ENCODE peak calls at places on chromosomes 3 and 15, in seven cellular contexts. One of them, this sample, is unnamed.

GRCh38 chr3:58237940-58238681 is 519 bp downstream of the ABHD6 start:
- DNase-seq in uterus: peak; percentile 63
- DNase-seq in A549: peak; percentile 46
- DNase-seq in psoas muscle: peak; percentile 80
- DNase-seq in IMR-90: peak; percentile 21
- DNase-seq in astrocyte of the cerebellum: no peak
- DNase-seq in HepG2: peak; percentile 48
- DNase-seq in this sample: peak; percentile 18

GRCh38 chr3:29898609-29899008 is 617.7 kb downstream of the RBMS3 start:
- DNase-seq in uterus: no peak
- DNase-seq in A549: no peak
- DNase-seq in psoas muscle: no peak
- DNase-seq in IMR-90: no peak
- DNase-seq in astrocyte of the cerebellum: no peak
- DNase-seq in HepG2: no peak
- DNase-seq in this sample: no peak

GRCh38 chr15:50128266-50128665 is 9.2 kb upstream of the ATP8B4 start:
- DNase-seq in uterus: no peak
- DNase-seq in A549: no peak
- DNase-seq in psoas muscle: peak; percentile 59
- DNase-seq in IMR-90: no peak
- DNase-seq in astrocyte of the cerebellum: no peak
- DNase-seq in HepG2: no peak
- DNase-seq in this sample: no peak

GRCh38 chr15:63188247-63188936 is 1.0 kb upstream of the RAB8B start:
- DNase-seq in uterus: peak; percentile 18
- DNase-seq in A549: no peak
- DNase-seq in psoas muscle: no peak
- DNase-seq in IMR-90: no peak
- DNase-seq in astrocyte of the cerebellum: no peak
- DNase-seq in HepG2: no peak
- DNase-seq in this sample: no peak

GRCh38 chr15:80856809-80857377 is 77.7 kb downstream of the CEMIP start:
- DNase-seq in uterus: peak; percentile 38
- DNase-seq in A549: peak; percentile 51
- DNase-seq in psoas muscle: no peak
- DNase-seq in IMR-90: no peak
- DNase-seq in astrocyte of the cerebellum: peak; percentile 57
- DNase-seq in HepG2: peak; percentile 97
- DNase-seq in this sample: no peak

GRCh38 chr15:50116477-50116876 is 2.6 kb downstream of the ATP8B4 start:
- DNase-seq in uterus: no peak
- DNase-seq in A549: peak; percentile 17
- DNase-seq in psoas muscle: no peak
- DNase-seq in IMR-90: peak; percentile 19
- DNase-seq in astrocyte of the cerebellum: no peak
- DNase-seq in HepG2: peak; percentile 78
- DNase-seq in this sample: peak; percentile 39

GRCh38 chr15:66932634-66933024 is 132.8 kb upstream of the SMAD3 start:
- DNase-seq in uterus: no peak
- DNase-seq in A549: no peak
- DNase-seq in psoas muscle: no peak
- DNase-seq in IMR-90: no peak
- DNase-seq in astrocyte of the cerebellum: no peak
- DNase-seq in HepG2: no peak
- DNase-seq in this sample: no peak

GRCh38 chr3:49339593-49339946 is 283 bp downstream of the USP4 start:
- DNase-seq in uterus: peak; percentile 34
- DNase-seq in A549: no peak
- DNase-seq in psoas muscle: peak; percentile 59
- DNase-seq in IMR-90: no peak
- DNase-seq in astrocyte of the cerebellum: no peak
- DNase-seq in HepG2: peak; percentile 27
- DNase-seq in this sample: no peak

GRCh38 chr3:168248383-168249047 is 152.8 kb upstream of the GOLIM4 start:
- DNase-seq in uterus: no peak
- DNase-seq in A549: peak; percentile 0
- DNase-seq in psoas muscle: peak; percentile 51
- DNase-seq in IMR-90: peak; percentile 47
- DNase-seq in astrocyte of the cerebellum: no peak
- DNase-seq in HepG2: no peak
- DNase-seq in this sample: peak; percentile 34

GRCh38 chr3:21142031-21142430 is 609.0 kb downstream of the ZNF385D start:
- DNase-seq in uterus: no peak
- DNase-seq in A549: no peak
- DNase-seq in psoas muscle: no peak
- DNase-seq in IMR-90: no peak
- DNase-seq in astrocyte of the cerebellum: no peak
- DNase-seq in HepG2: no peak
- DNase-seq in this sample: no peak

GRCh38 chr3:37198996-37199395 is 24.6 kb upstream of the LRRFIP2 start:
- DNase-seq in uterus: no peak
- DNase-seq in A549: no peak
- DNase-seq in psoas muscle: no peak
- DNase-seq in IMR-90: peak; percentile 40
- DNase-seq in astrocyte of the cerebellum: no peak
- DNase-seq in HepG2: no peak
- DNase-seq in this sample: no peak

GRCh38 chr15:72118400-72118978 is at the start of gene SENP8:
- DNase-seq in uterus: no peak
- DNase-seq in A549: peak; percentile 87
- DNase-seq in psoas muscle: no peak
- DNase-seq in IMR-90: no peak
- DNase-seq in astrocyte of the cerebellum: no peak
- DNase-seq in HepG2: no peak
- DNase-seq in this sample: no peak

GRCh38 chr15:72113347-72114031 is 4.5 kb downstream of the MYO9A start:
- DNase-seq in uterus: no peak
- DNase-seq in A549: no peak
- DNase-seq in psoas muscle: no peak
- DNase-seq in IMR-90: peak; percentile 37
- DNase-seq in astrocyte of the cerebellum: no peak
- DNase-seq in HepG2: no peak
- DNase-seq in this sample: no peak

GRCh38 chr15:72117448-72117697 is 577 bp downstream of the MYO9A start:
- DNase-seq in uterus: peak; percentile 85
- DNase-seq in A549: peak; percentile 87
- DNase-seq in psoas muscle: peak; percentile 89
- DNase-seq in IMR-90: peak; percentile 69
- DNase-seq in astrocyte of the cerebellum: peak; percentile 27
- DNase-seq in HepG2: peak; percentile 32
- DNase-seq in this sample: peak; percentile 86

GRCh38 chr15:72116680-72117447 is 1.1 kb downstream of the MYO9A start:
- DNase-seq in uterus: no peak
- DNase-seq in A549: peak; percentile 28
- DNase-seq in psoas muscle: peak; percentile 59
- DNase-seq in IMR-90: peak; percentile 18
- DNase-seq in astrocyte of the cerebellum: no peak
- DNase-seq in HepG2: no peak
- DNase-seq in this sample: peak; percentile 47

DNA sequence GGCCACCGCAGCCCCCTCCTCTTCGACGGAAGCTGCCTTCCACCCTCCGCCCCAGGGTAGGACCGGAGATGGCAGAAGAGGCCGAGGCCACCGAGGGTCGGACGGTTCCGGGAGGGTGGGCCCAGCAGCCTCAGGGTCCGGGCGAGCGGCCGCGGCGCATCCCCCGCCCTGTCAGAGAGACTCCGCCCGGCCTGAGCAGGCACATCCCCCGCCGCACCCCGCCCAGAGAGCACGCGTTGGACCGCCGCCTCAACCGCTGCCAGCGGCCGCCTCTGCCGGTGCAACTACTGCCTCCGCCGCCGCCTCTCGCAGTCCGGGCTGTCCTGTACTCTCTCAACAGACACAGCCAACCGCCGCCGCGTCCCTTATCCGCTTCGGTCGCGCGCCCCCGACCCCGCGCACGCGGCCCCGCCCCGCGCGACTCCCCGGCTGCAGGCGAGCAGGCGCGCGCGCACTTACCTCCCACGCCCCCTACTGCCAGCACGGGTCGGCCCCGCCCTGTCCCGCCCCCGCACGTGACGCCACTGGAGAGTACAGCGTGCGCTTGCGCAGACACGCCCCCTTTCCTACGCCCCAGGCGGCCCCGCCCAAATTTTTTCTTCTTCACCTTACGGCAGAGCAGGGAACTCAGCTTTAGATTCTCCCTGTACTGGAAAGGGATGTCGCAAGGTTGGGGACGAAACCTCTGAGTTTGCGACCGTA is at the start of gene MYO9A:
- DNase-seq in uterus: peak; percentile 98
- DNase-seq in A549: peak; percentile 97
- DNase-seq in psoas muscle: peak; percentile 99
- DNase-seq in IMR-90: peak; percentile 97
- DNase-seq in astrocyte of the cerebellum: peak; percentile 97
- DNase-seq in HepG2: peak; percentile 97
- DNase-seq in this sample: peak; percentile 99
- TF ChIP-seq CTCF in uterus: peak; percentile 30
- TF ChIP-seq CTCF in A549: no peak
- TF ChIP-seq CTCF in psoas muscle: peak; percentile 13
- TF ChIP-seq CTCF in IMR-90: no peak
- TF ChIP-seq CTCF in astrocyte of the cerebellum: no peak
- TF ChIP-seq CTCF in HepG2: peak; percentile 49
- TF ChIP-seq CTCF in this sample: no peak

GRCh38 chr3:129628169-129628522 is 21.7 kb upstream of the PLXND1 start:
- DNase-seq in uterus: peak; percentile 53
- DNase-seq in A549: no peak
- DNase-seq in psoas muscle: no peak
- DNase-seq in IMR-90: no peak
- DNase-seq in astrocyte of the cerebellum: no peak
- DNase-seq in HepG2: no peak
- DNase-seq in this sample: peak; percentile 85

GRCh38 chr3:129625071-129625874 is 18.8 kb upstream of the PLXND1 start:
- DNase-seq in uterus: peak; percentile 32
- DNase-seq in A549: peak; percentile 44
- DNase-seq in psoas muscle: peak; percentile 58
- DNase-seq in IMR-90: no peak
- DNase-seq in astrocyte of the cerebellum: no peak
- DNase-seq in HepG2: no peak
- DNase-seq in this sample: no peak

GRCh38 chr3:129629011-129629410 is 22.5 kb upstream of the PLXND1 start:
- DNase-seq in uterus: no peak
- DNase-seq in A549: no peak
- DNase-seq in psoas muscle: no peak
- DNase-seq in IMR-90: no peak
- DNase-seq in astrocyte of the cerebellum: no peak
- DNase-seq in HepG2: no peak
- DNase-seq in this sample: no peak

GRCh38 chr3:129626744-129627349 is 20.4 kb upstream of the PLXND1 start:
- DNase-seq in uterus: peak; percentile 91
- DNase-seq in A549: peak; percentile 89
- DNase-seq in psoas muscle: peak; percentile 97
- DNase-seq in IMR-90: peak; percentile 54
- DNase-seq in astrocyte of the cerebellum: no peak
- DNase-seq in HepG2: peak; percentile 90
- DNase-seq in this sample: peak; percentile 81

DNA sequence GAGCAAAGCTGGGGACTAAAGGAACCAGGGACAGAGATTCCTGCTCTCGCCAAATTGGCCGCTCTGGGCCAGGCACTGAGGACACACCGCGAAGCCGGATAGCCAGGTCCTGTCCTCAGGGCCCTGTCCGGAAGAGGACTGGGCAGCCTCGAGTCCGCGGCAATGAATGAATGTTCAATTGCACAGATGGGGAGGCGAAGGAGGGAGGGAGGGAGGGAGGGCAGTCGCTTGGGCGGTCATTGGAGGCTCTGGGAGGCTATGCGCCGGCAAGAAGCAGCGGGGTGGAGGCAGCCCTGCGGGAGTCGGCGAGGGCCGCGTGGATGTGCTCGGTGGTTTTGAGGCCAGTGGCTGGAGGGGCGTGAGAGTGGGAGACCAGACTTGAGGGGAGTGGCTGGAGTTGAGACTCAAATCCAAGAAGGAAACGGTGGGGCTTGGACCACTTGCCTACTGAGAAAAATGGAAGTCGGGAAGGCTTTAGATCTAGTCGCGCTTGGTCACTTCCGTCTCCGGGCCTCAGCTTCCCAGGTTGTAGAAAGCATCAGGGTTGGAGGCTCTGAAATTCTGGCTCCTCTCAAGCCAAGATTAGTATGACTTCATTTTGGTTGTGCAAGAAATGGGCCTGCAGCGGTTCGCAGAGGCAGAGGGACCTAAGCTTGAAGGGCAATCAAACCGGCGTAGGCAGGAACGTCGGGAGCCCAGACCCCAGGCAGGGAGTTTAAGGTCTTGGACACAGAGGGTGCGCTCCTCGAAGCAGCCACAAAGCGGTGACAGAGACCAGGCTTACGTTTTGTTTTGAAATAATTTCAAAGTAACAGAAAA is 21.1 kb upstream of the PLXND1 start:
- DNase-seq in uterus: peak; percentile 75
- DNase-seq in A549: peak; percentile 78
- DNase-seq in psoas muscle: peak; percentile 84
- DNase-seq in IMR-90: peak; percentile 75
- DNase-seq in astrocyte of the cerebellum: no peak
- DNase-seq in HepG2: peak; percentile 77
- DNase-seq in this sample: peak; percentile 88
- H3K4me3 ChIP-seq in uterus: peak overlapping the region; percentile 41
- H3K4me3 ChIP-seq in A549: peak overlapping the region; percentile 52
- H3K4me3 ChIP-seq in psoas muscle: peak overlapping the region; percentile 76
- H3K4me3 ChIP-seq in IMR-90: peak overlapping the region; percentile 29
- H3K4me3 ChIP-seq in astrocyte of the cerebellum: peak overlapping the region; percentile 31
- H3K4me3 ChIP-seq in HepG2: peak overlapping the region; percentile 76
- H3K4me3 ChIP-seq in this sample: peak overlapping the region; percentile 51

DNA sequence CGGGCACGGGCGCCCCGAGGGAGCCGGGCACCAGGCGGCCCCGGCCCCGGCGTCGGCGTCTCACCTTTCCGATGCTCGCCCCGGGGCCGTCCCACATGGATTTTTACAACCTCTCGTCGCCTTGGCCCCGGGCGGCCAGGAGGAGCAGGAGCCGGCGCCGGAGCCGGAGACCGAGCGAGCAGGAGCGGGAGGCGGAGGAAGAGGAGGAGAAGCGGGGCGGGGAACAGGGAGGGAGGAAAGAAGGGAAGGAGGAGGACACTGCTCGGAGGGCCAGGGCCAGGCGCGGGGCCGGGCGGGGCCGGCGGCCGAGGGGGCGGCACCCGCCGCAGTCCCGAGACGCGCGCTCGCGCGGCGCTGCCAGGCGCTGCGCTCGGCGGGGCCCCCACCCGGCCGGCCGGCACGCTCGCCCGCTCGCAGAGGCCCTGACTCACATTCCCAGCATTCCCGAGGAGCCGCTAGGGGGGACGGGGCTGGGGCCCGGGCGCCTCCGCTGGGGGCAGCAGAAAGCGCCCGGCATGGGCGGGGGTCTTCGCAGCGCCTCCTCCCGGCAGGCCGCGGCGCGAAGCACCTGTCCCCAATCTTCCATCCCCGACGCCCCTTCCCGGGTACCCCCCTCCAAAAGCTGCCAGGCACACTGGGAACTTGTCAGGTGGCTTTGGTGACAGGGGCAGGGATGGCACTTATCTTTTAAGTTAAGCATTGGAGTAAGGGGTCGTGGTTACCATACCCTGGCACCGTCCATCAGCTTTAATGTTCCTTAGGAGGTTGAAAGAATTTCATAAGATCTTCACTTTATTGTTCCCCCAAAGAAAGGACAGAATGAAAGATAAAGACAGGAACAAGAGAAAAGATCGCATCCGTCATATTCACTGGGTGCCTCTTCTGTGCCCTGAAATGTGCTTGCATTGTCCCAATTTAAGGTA is at the start of gene ERC2:
- DNase-seq in uterus: peak; percentile 14
- DNase-seq in A549: peak; percentile 6
- DNase-seq in psoas muscle: peak; percentile 53
- DNase-seq in IMR-90: no peak
- DNase-seq in astrocyte of the cerebellum: no peak
- DNase-seq in HepG2: peak; percentile 34
- DNase-seq in this sample: peak; percentile 10
- TF ChIP-seq CTCF in uterus: no peak
- TF ChIP-seq CTCF in A549: peak; percentile 22
- TF ChIP-seq CTCF in psoas muscle: no peak
- TF ChIP-seq CTCF in IMR-90: no peak
- TF ChIP-seq CTCF in astrocyte of the cerebellum: peak; percentile 28
- TF ChIP-seq CTCF in HepG2: peak; percentile 25
- TF ChIP-seq CTCF in this sample: no peak

GRCh38 chr3:112086857-112087524 is 802 bp downstream of the C3orf52 start:
- DNase-seq in uterus: no peak
- DNase-seq in A549: peak; percentile 37
- DNase-seq in psoas muscle: no peak
- DNase-seq in IMR-90: peak; percentile 57
- DNase-seq in astrocyte of the cerebellum: no peak
- DNase-seq in HepG2: no peak
- DNase-seq in this sample: peak; percentile 17
- H3K4me3 ChIP-seq in uterus: peak overlapping the region; percentile 40
- H3K4me3 ChIP-seq in A549: peak overlapping the region; percentile 58
- H3K4me3 ChIP-seq in psoas muscle: peak overlapping the region; percentile 65
- H3K4me3 ChIP-seq in IMR-90: peak overlapping the region; percentile 87
- H3K4me3 ChIP-seq in astrocyte of the cerebellum: peak overlapping the region; percentile 69
- H3K4me3 ChIP-seq in HepG2: peak overlapping the region; percentile 11
- H3K4me3 ChIP-seq in this sample: peak overlapping the region; percentile 67